ENCODE peak calls at places on chromosomes 5 and 9, in five cellular contexts. Y, M, Z, J and R are unnamed samples.
A peak's percentile ranks its signal among the peaks of the same experiment; 100 is the strongest.

GRCh38 chr5:78065073-78065472 is 229.4 kb downstream of the AP3B1 start:
- DNase-seq in Y (no peak), M (no peak), Z (no peak), J (no peak), R (no peak)

GRCh38 chr5:79069488-79070001 is at the start of the genes BHMT2 and DMGDH:
- DNase-seq in Y (no peak), M (peak; percentile 28), Z (peak; percentile 26), J (no peak), R (no peak)

GRCh38 chr9:108296056-108296455 is 559.7 kb downstream of the ACTL7B start:
- DNase-seq in Y (no peak), M (peak; percentile 57), Z (no peak), J (no peak), R (no peak)

GRCh38 chr5:115962565-115963402 is 509 bp downstream of the LVRN start:
- DNase-seq in Y (no peak), M (no peak), Z (no peak), J (no peak), R (peak; percentile 13)

GRCh38 chr9:111474385-111474784 is 9.8 kb downstream of the ECPAS start:
- DNase-seq in Y (no peak), M (no peak), Z (no peak), J (no peak), R (no peak)

GRCh38 chr9:134863306-134863902 is 17.2 kb upstream of the FCN2 start:
- DNase-seq in Y (no peak), M (no peak), Z (no peak), J (no peak), R (no peak)

GRCh38 chr9:77469515-77470197 is 178.5 kb downstream of the GNA14 start:
- DNase-seq in Y (no peak), M (no peak), Z (no peak), J (no peak), R (no peak)

GRCh38 chr5:104540448-104540847 is 977.9 kb upstream of the NUDT12 start:
- DNase-seq in Y (no peak), M (peak; percentile 23), Z (no peak), J (no peak), R (no peak)